ENCODE peak calls at places on chromosomes 4 and X, in ten cellular contexts. W is HT1080; Z is H9; H is WERI-Rb-1; T is activated T-helper 1 cell treated with anti-CD3 and anti-CD28 coated beads, Interleukin-12 subunit alpha, Interleukin-12 subunit beta, Interleukin-2, Interleukin-4 antibody, amounts not matched to agents 30 ng/mL and 10 ng/mL and 1 ng/mL, durations not matched to agents 14 hours and 24 hours and 36 hours; M is non-pigmented ciliary epithelial cell; E is stimulated activated CD4-positive, alpha-beta T cell treated with anti-CD3 and anti-CD28 coated beads, Interleukin-4, amount 100 ng/mL, for 24 hours; K is HEK293T; F is NCI-H2029; P is cardiac muscle cell. Y is an unnamed sample.

GRCh38 chrX:119672252-119672825 is 20.6 kb downstream of the SEPTIN6 start:
- DNase-seq in W (no peak), Z (no peak), H (no peak), T (no peak), M (no peak), E (no peak), K (no peak), F (peak), P (no peak), Y (no peak)

GRCh38 chr4:119652978-119653377 is 24.4 kb upstream of the PDE5A start:
- DNase-seq in W (no peak), Z (no peak), H (no peak), T (no peak), M (no peak), E (no peak), K (no peak), F (no peak), P (no peak), Y (no peak)

GRCh38 chr4:74423101-74423500 is 21.8 kb upstream of the AREG start:
- DNase-seq in W (no peak), Z (no peak), H (no peak), T (no peak), M (no peak), E (no peak), K (no peak), F (no peak), P (peak), Y (no peak)

GRCh38 chrX:18983711-18984380 is at the start of gene PHKA2:
- DNase-seq in W (peak), Z (peak), H (peak), T (no peak), M (no peak), E (peak), K (no peak), F (no peak), P (peak), Y (no peak)

GRCh38 chr4:86977621-86978184 is 42.9 kb downstream of the AFF1 start:
- DNase-seq in W (peak), Z (no peak), H (no peak), T (no peak), M (peak), E (no peak), K (no peak), F (peak), P (no peak), Y (no peak)

GRCh38 chr4:171334549-171334948 is 478.7 kb upstream of the GALNTL6 start:
- DNase-seq in W (no peak), Z (no peak), H (no peak), T (no peak), M (no peak), E (no peak), K (no peak), F (no peak), P (no peak), Y (no peak)

GRCh38 chr4:77617203-77617602 is 11.6 kb downstream of the CXCL13 start:
- DNase-seq in W (peak), Z (no peak), H (no peak), T (no peak), M (no peak), E (no peak), K (no peak), F (no peak), P (no peak), Y (no peak)

GRCh38 chrX:84362184-84362838 is 139.9 kb downstream of the HDX start:
- DNase-seq in W (no peak), Z (no peak), H (no peak), T (no peak), M (no peak), E (no peak), K (no peak), F (no peak), P (no peak), Y (no peak)

GRCh38 chr4:23932186-23932585 is 42.3 kb upstream of the PPARGC1A start:
- DNase-seq in W (no peak), Z (peak), H (no peak), T (no peak), M (no peak), E (no peak), K (no peak), F (no peak), P (no peak), Y (no peak)

GRCh38 chr4:78024085-78024484 is 33.0 kb upstream of the FRAS1 start:
- DNase-seq in W (no peak), Z (no peak), H (no peak), T (no peak), M (no peak), E (no peak), K (no peak), F (no peak), P (no peak), Y (no peak)

GRCh38 chr4:79042079-79042674 is 102.9 kb upstream of the PAQR3 start:
- DNase-seq in W (peak), Z (no peak), H (peak), T (no peak), M (no peak), E (no peak), K (peak), F (peak), P (peak), Y (no peak)

GRCh38 chr4:106587558-106587957 is 219.0 kb upstream of the GIMD1 start:
- DNase-seq in W (peak), Z (no peak), H (no peak), T (no peak), M (peak), E (no peak), K (peak), F (no peak), P (no peak), Y (no peak)

GRCh38 chr4:175970072-175970471 is 95.6 kb upstream of the WDR17 start:
- DNase-seq in W (no peak), Z (no peak), H (no peak), T (no peak), M (no peak), E (no peak), K (no peak), F (no peak), P (no peak), Y (no peak)

GRCh38 chr4:1991596-1992434 is 17.0 kb downstream of the NELFA start:
- DNase-seq in W (no peak), Z (no peak), H (no peak), T (no peak), M (no peak), E (no peak), K (no peak), F (no peak), P (no peak), Y (no peak)

GRCh38 chr4:84497220-84497834 is 1.8 kb downstream of the NKX6-1 start:
- DNase-seq in W (no peak), Z (peak), H (no peak), T (no peak), M (no peak), E (no peak), K (peak), F (no peak), P (no peak), Y (no peak)

GRCh38 chr4:676871-677235 is 2.5 kb downstream of the MYL5 start:
- DNase-seq in W (no peak), Z (no peak), H (no peak), T (no peak), M (no peak), E (no peak), K (no peak), F (no peak), P (no peak), Y (no peak)

GRCh38 chrX:20317873-20318272 is 51.2 kb upstream of the RPS6KA3 start:
- DNase-seq in W (no peak), Z (no peak), H (no peak), T (no peak), M (no peak), E (no peak), K (no peak), F (no peak), P (no peak), Y (no peak)

GRCh38 chr4:34932591-34932990 is 1311.7 kb downstream of the ARAP2 start:
- DNase-seq in W (no peak), Z (no peak), H (no peak), T (no peak), M (no peak), E (no peak), K (no peak), F (no peak), P (no peak), Y (no peak)

GRCh38 chr4:112766422-112766821 is 129.5 kb downstream of the LARP7 start:
- DNase-seq in W (peak), Z (no peak), H (peak), T (no peak), M (no peak), E (no peak), K (peak), F (no peak), P (peak), Y (no peak)

GRCh38 chrX:154485150-154486051 is 1.0 kb downstream of the UBL4A start:
- DNase-seq in W (no peak), Z (no peak), H (peak), T (no peak), M (no peak), E (no peak), K (no peak), F (peak), P (no peak), Y (no peak)

GRCh38 chrX:107454302-107454701 is 4.8 kb downstream of the FRMPD3 start:
- DNase-seq in W (peak), Z (no peak), H (no peak), T (no peak), M (no peak), E (peak), K (no peak), F (no peak), P (no peak), Y (no peak)

GRCh38 chr4:16205298-16206164 is 20.7 kb downstream of the TAPT1 start:
- DNase-seq in W (peak), Z (no peak), H (no peak), T (no peak), M (no peak), E (no peak), K (peak), F (peak), P (peak), Y (no peak)

GRCh38 chrX:1403228-1403627 is 11.3 kb upstream of the SLC25A6 start:
- DNase-seq in W (no peak), Z (no peak), H (no peak), T (no peak), M (no peak), E (no peak), K (no peak), F (no peak), P (no peak), Y (no peak)

GRCh38 chr4:186108391-186108790 is 3.9 kb downstream of the FAM149A start:
- DNase-seq in W (no peak), Z (no peak), H (no peak), T (no peak), M (no peak), E (no peak), K (no peak), F (no peak), P (no peak), Y (no peak)

GRCh38 chrX:24426921-24427746 is 38.0 kb upstream of the PDK3 start:
- DNase-seq in W (no peak), Z (no peak), H (no peak), T (no peak), M (no peak), E (no peak), K (no peak), F (no peak), P (no peak), Y (no peak)

GRCh38 chr4:94267037-94267436 is 59.4 kb downstream of the SMARCAD1 start:
- DNase-seq in W (no peak), Z (no peak), H (no peak), T (no peak), M (no peak), E (no peak), K (no peak), F (no peak), P (no peak), Y (no peak)

GRCh38 chrX:130654409-130654970 is 248.5 kb downstream of the ENOX2 start:
- DNase-seq in W (no peak), Z (no peak), H (no peak), T (no peak), M (no peak), E (no peak), K (no peak), F (no peak), P (no peak), Y (no peak)

GRCh38 chrX:115330498-115331138 is 41.1 kb downstream of the LUZP4 start:
- DNase-seq in W (peak), Z (peak), H (peak), T (no peak), M (no peak), E (peak), K (peak), F (peak), P (peak), Y (peak)

GRCh38 chr4:86831262-86832090 is 17.7 kb downstream of the SLC10A6 start:
- DNase-seq in W (peak), Z (no peak), H (no peak), T (no peak), M (peak), E (no peak), K (peak), F (peak), P (no peak), Y (no peak)

GRCh38 chr4:169810325-169811323 is 52.9 kb upstream of the HPF1 start:
- DNase-seq in W (peak), Z (no peak), H (peak), T (no peak), M (peak), E (peak), K (peak), F (peak), P (peak), Y (no peak)

GRCh38 chr4:113106076-113106475 is 56.6 kb downstream of the ANK2 start:
- DNase-seq in W (peak), Z (no peak), H (no peak), T (no peak), M (peak), E (no peak), K (peak), F (no peak), P (peak), Y (no peak)

GRCh38 chr4:39353478-39354177 is 12.5 kb downstream of the RFC1 start:
- DNase-seq in W (peak), Z (no peak), H (no peak), T (peak), M (no peak), E (peak), K (no peak), F (no peak), P (no peak), Y (no peak)

GRCh38 chrX:19731307-19731706 is 156.1 kb downstream of the SH3KBP1 start:
- DNase-seq in W (no peak), Z (no peak), H (no peak), T (no peak), M (no peak), E (no peak), K (no peak), F (no peak), P (no peak), Y (no peak)

GRCh38 chr4:20809796-20810195 is 109.5 kb downstream of the PACRGL start:
- DNase-seq in W (peak), Z (peak), H (no peak), T (no peak), M (no peak), E (no peak), K (no peak), F (peak), P (peak), Y (no peak)

GRCh38 chrX:134727363-134727762 is 69.1 kb upstream of the PLAC1 start:
- DNase-seq in W (no peak), Z (no peak), H (no peak), T (no peak), M (no peak), E (no peak), K (no peak), F (peak), P (no peak), Y (no peak)